ENCODE peak calls at places on chromosomes 2 and 18, in five cellular contexts. B is GM13976, Z is hypothalamus, W is iris pigment epithelial cell, U is T-helper 1 cell. O is an unnamed sample.
A peak's percentile ranks its signal among the peaks of the same experiment; 100 is the strongest.

GRCh38 chr2:62197017-62197586 is 1.2 kb downstream of the B3GNT2 start:
- DNase-seq in B (peak; percentile 47), Z (peak; percentile 7), W (no peak), U (no peak), O (peak; percentile 18)

GRCh38 chr2:128280901-128281321 is 37.8 kb downstream of the HS6ST1 start:
- DNase-seq in B (no peak), Z (peak; percentile 54), W (no peak), U (no peak), O (no peak)

GRCh38 chr2:188835821-188836220 is 138.4 kb upstream of the COL3A1 start:
- DNase-seq in B (no peak), Z (no peak), W (no peak), U (no peak), O (no peak)

GRCh38 chr18:24544141-24544498 is 83.7 kb downstream of the HRH4 start:
- DNase-seq in B (no peak), Z (no peak), W (peak; percentile 20), U (no peak), O (no peak)

GRCh38 chr2:105129722-105130232 is 91.9 kb downstream of the MRPS9 start:
- DNase-seq in B (peak; percentile 66), Z (no peak), W (no peak), U (no peak), O (no peak)

GRCh38 chr2:88331239-88331638 is 121.3 kb downstream of the FOXI3 start:
- DNase-seq in B (no peak), Z (no peak), W (no peak), U (no peak), O (no peak)

GRCh38 chr2:232363784-232364615 is 14.6 kb upstream of the ALPP start:
- DNase-seq in B (peak; percentile 67), Z (no peak), W (peak; percentile 40), U (no peak), O (no peak)

GRCh38 chr2:156883828-156884615 is 373.5 kb upstream of the GALNT5 start:
- DNase-seq in B (no peak), Z (no peak), W (peak; percentile 74), U (no peak), O (no peak)

GRCh38 chr2:96760986-96761832 is 507 bp downstream of the CNNM4 start:
- DNase-seq in B (no peak), Z (no peak), W (no peak), U (no peak), O (no peak)

GRCh38 chr2:231292472-231293134 is 94.2 kb downstream of the ARMC9 start:
- DNase-seq in B (no peak), Z (no peak), W (no peak), U (no peak), O (no peak)

GRCh38 chr2:142220901-142221300 is 90.1 kb upstream of the LRP1B start:
- DNase-seq in B (no peak), Z (no peak), W (peak; percentile 91), U (no peak), O (no peak)

GRCh38 chr18:77223653-77224052 is 26.0 kb upstream of the GALR1 start:
- DNase-seq in B (no peak), Z (no peak), W (peak; percentile 74), U (no peak), O (no peak)

GRCh38 chr2:219570924-219571310 is 422 bp downstream of the OBSL1 start:
- DNase-seq in B (no peak), Z (peak; percentile 45), W (peak; percentile 46), U (no peak), O (no peak)

GRCh38 chr2:197191948-197192338 is 118.6 kb downstream of the ANKRD44 start:
- DNase-seq in B (peak; percentile 52), Z (no peak), W (no peak), U (no peak), O (peak; percentile 34)

GRCh38 chr2:240165034-240165433 is 24.6 kb upstream of the OTOS start:
- DNase-seq in B (no peak), Z (no peak), W (no peak), U (no peak), O (no peak)

GRCh38 chr2:127170021-127170420 is 50.1 kb downstream of the CYP27C1 start:
- DNase-seq in B (no peak), Z (no peak), W (no peak), U (no peak), O (no peak)

GRCh38 chr2:238143239-238143951 is 4.9 kb downstream of the KLHL30 start:
- DNase-seq in B (no peak), Z (no peak), W (no peak), U (no peak), O (no peak)

GRCh38 chr2:15736396-15737180 is 144.9 kb downstream of the DDX1 start:
- DNase-seq in B (no peak), Z (no peak), W (no peak), U (no peak), O (no peak)

GRCh38 chr2:117785740-117786139 is 28.8 kb upstream of the DDX18 start:
- DNase-seq in B (peak; percentile 34), Z (no peak), W (peak; percentile 58), U (no peak), O (no peak)

GRCh38 chr2:10231551-10232085 is 71.1 kb upstream of the HPCAL1 start:
- DNase-seq in B (no peak), Z (no peak), W (no peak), U (no peak), O (no peak)

GRCh38 chr2:11551569-11552259 is 17.9 kb downstream of the GREB1 start:
- DNase-seq in B (no peak), Z (no peak), W (no peak), U (no peak), O (no peak)

GRCh38 chr2:23926289-23926749 is 604 bp downstream of the ATAD2B start:
- DNase-seq in B (peak; percentile 57), Z (peak; percentile 67), W (peak; percentile 35), U (no peak), O (peak; percentile 2)

GRCh38 chr2:172996387-172996961 is 79.2 kb upstream of the MAP3K20 start:
- DNase-seq in B (no peak), Z (no peak), W (peak; percentile 26), U (no peak), O (no peak)

GRCh38 chr2:216109962-216110614 is 940 bp downstream of the XRCC5 start:
- DNase-seq in B (no peak), Z (no peak), W (peak; percentile 70), U (no peak), O (no peak)

GRCh38 chr18:28584726-28585125 is 407.8 kb upstream of the CDH2 start:
- DNase-seq in B (no peak), Z (no peak), W (peak; percentile 95), U (no peak), O (no peak)

GRCh38 chr2:188238386-188238785 is 53.3 kb upstream of the GULP1 start:
- DNase-seq in B (no peak), Z (no peak), W (no peak), U (no peak), O (no peak)

GRCh38 chr18:25228410-25228809 is 123.6 kb downstream of the ZNF521 start:
- DNase-seq in B (no peak), Z (no peak), W (no peak), U (no peak), O (no peak)

GRCh38 chr2:155841442-155841841 is 491.1 kb downstream of the NR4A2 start:
- DNase-seq in B (no peak), Z (no peak), W (no peak), U (no peak), O (no peak)